ENCODE peak calls at places on chromosomes 16 and 17, in six cellular contexts. B is CD8-positive, alpha-beta T cell; M is fibroblast of lung; Q is aorta; H is colonic mucosa; K is heart right ventricle. S is an unnamed sample.

GRCh38 chr16:83615981-83616380 is 191.8 kb upstream of the HSBP1 start:
- DNase-seq in H (no peak), B (no peak), K (no peak), M (no peak), Q (no peak), S (no peak)

GRCh38 chr17:57315061-57315851 is 58.9 kb downstream of the MSI2 start:
- DNase-seq in M (no peak), Q (no peak), H (no peak), B (no peak), K (no peak), S (no peak)

GRCh38 chr16:85490971-85491771 is 122.0 kb upstream of the GSE1 start:
- DNase-seq in Q (no peak), H (peak; percentile 59), B (peak; percentile 46), M (no peak), K (no peak), S (no peak)

GRCh38 chr17:45905812-45906211 is 11.5 kb downstream of the MAPT start:
- DNase-seq in M (no peak), K (no peak), H (no peak), Q (no peak), B (no peak), S (no peak)

GRCh38 chr17:81440511-81441244 is 45.4 kb downstream of the BAHCC1 start:
- DNase-seq in K (no peak), Q (no peak), H (no peak), M (no peak), B (no peak), S (no peak)

GRCh38 chr17:59707182-59707970 is at the start of the genes PTRH2 and VMP1:
- DNase-seq in B (peak; percentile 93), H (peak; percentile 98), M (peak; percentile 100), K (peak; percentile 96), Q (peak; percentile 99), S (peak; percentile 99)

GRCh38 chr17:57993471-57994365 is 5.7 kb upstream of the VEZF1 start:
- DNase-seq in K (no peak), B (no peak), Q (no peak), M (no peak), H (no peak), S (no peak)

GRCh38 chr16:10876799-10877341 is at the start of gene CIITA:
- DNase-seq in Q (peak; percentile 94), M (peak; percentile 65), H (peak; percentile 51), B (peak; percentile 73), K (peak; percentile 65), S (peak; percentile 41)

GRCh38 chr16:35753559-35754390 is 2294.4 kb downstream of the TP53TG3F start:
- DNase-seq in H (no peak), Q (no peak), B (no peak), M (no peak), K (no peak), S (no peak)

GRCh38 chr17:8552582-8553320 is 77.8 kb downstream of the MYH10 start:
- DNase-seq in H (no peak), Q (no peak), B (no peak), K (no peak), M (no peak), S (no peak)

GRCh38 chr17:41676058-41676419 is 12.6 kb upstream of the EIF1 start:
- DNase-seq in Q (no peak), H (no peak), M (no peak), B (no peak), K (no peak), S (no peak)

GRCh38 chr16:66474750-66475199 is 47.7 kb downstream of the BEAN1 start:
- DNase-seq in K (no peak), B (peak; percentile 70), Q (no peak), H (no peak), M (no peak), S (no peak)

GRCh38 chr16:54342001-54342776 is 55.6 kb upstream of the IRX3 start:
- DNase-seq in H (no peak), K (no peak), M (peak; percentile 47), B (no peak), Q (no peak), S (no peak)

GRCh38 chr16:4370570-4371480 is 823 bp upstream of the VASN start:
- DNase-seq in Q (peak; percentile 95), B (no peak), M (peak; percentile 88), H (peak; percentile 66), K (peak; percentile 79), S (peak; percentile 27)

GRCh38 chr17:64118452-64118979 is 11.4 kb downstream of the ERN1 start:
- DNase-seq in K (peak; percentile 44), B (no peak), H (peak; percentile 36), M (peak; percentile 53), Q (peak; percentile 58), S (no peak)

GRCh38 chr16:4461250-4462085 is 13.0 kb downstream of the NMRAL1 start:
- DNase-seq in M (no peak), B (no peak), H (no peak), Q (no peak), K (no peak), S (no peak)

GRCh38 chr17:39014044-39014794 is 47.0 kb upstream of the FBXO47 start:
- DNase-seq in B (no peak), K (no peak), H (no peak), M (peak; percentile 45), Q (no peak), S (no peak)

GRCh38 chr16:468072-468821 is 42.8 kb downstream of the RAB11FIP3 start:
- DNase-seq in Q (no peak), M (no peak), B (no peak), H (no peak), K (no peak), S (no peak)

GRCh38 chr17:75110307-75110937 is 653 bp downstream of the ARMC7 start:
- DNase-seq in Q (no peak), K (no peak), H (peak; percentile 55), B (no peak), M (no peak), S (no peak)

GRCh38 chr17:75113798-75114551 is 4.2 kb downstream of the ARMC7 start:
- DNase-seq in H (peak; percentile 96), B (peak; percentile 89), K (peak; percentile 76), Q (peak; percentile 93), M (peak; percentile 94), S (peak; percentile 86)

GRCh38 chr17:75109407-75110236 is at the start of gene ARMC7:
- DNase-seq in H (peak; percentile 96), M (peak; percentile 74), B (peak; percentile 88), K (peak; percentile 95), Q (peak; percentile 94), S (peak; percentile 63)

GRCh38 chr17:75109047-75109406 is 742 bp upstream of the ARMC7 start:
- DNase-seq in Q (no peak), K (no peak), B (no peak), M (no peak), H (no peak), S (no peak)

GRCh38 chr17:75111777-75112176 is 2.0 kb downstream of the ARMC7 start:
- DNase-seq in K (no peak), Q (no peak), M (no peak), H (no peak), B (no peak), S (no peak)
- H3K27ac ChIP-seq in K (no peak overlapping the region), Q (no peak overlapping the region), M (no peak overlapping the region), H (no peak overlapping the region), B (no peak overlapping the region), S (no peak overlapping the region)

DNA sequence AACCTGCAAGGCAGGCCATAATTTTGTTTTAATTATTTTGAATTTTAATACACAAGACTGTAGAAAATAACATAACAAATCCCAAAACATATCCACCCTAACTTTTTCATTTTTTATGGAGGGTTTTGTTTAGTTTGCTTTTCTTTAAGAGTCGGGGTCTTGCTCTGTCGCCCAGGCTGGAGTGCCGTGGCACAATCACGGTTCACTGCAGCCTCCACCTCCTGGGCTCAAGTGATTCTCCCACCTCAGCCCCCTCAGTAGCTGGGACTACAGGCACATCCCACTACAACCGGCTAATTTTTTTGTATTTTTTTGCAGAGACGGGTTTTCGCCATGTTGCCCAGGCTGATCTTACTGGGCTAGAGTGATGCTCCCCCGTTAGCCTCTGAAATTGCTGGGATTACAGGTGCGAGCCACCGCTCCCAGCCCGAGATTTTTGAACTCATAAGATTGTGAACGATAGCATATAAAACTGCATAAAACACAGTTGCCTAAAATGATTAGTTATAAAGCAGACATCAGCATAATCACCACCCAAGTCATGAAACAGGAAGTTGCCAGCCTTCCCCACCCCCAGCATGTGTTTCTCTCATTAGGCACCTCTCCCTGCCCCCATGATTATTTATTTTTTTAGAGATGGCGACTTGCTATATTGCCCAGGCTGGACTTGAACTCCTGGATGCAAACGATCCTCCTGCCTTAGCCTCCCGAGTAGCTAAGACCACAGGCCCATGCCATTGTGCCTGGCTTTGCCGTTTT is 13.6 kb upstream of the DOC2B start:
- DNase-seq in K (no peak), H (no peak), B (no peak), M (no peak), Q (peak; percentile 36), S (no peak)
- H3K27ac ChIP-seq in K (no peak overlapping the region), H (no peak overlapping the region), B (no peak overlapping the region), M (no peak overlapping the region), Q (no peak overlapping the region), S (no peak overlapping the region)

GRCh38 chr17:12549499-12549901 is 116.2 kb upstream of the MYOCD start:
- DNase-seq in K (no peak), B (no peak), M (no peak), H (no peak), Q (no peak), S (no peak)

GRCh38 chr17:12546983-12547382 is 118.7 kb upstream of the MYOCD start:
- DNase-seq in B (no peak), K (no peak), M (no peak), H (no peak), Q (no peak), S (no peak)

GRCh38 chr17:12545877-12546513 is 119.7 kb upstream of the MYOCD start:
- DNase-seq in K (no peak), H (peak; percentile 47), B (no peak), M (peak; percentile 66), Q (no peak), S (no peak)

GRCh38 chr17:12548558-12548957 is 117.1 kb upstream of the MYOCD start:
- DNase-seq in H (no peak), M (no peak), B (no peak), Q (no peak), K (no peak), S (no peak)

GRCh38 chr17:12547829-12548228 is 117.9 kb upstream of the MYOCD start:
- DNase-seq in K (no peak), M (no peak), H (no peak), B (no peak), Q (no peak), S (no peak)
- H3K27ac ChIP-seq in K (peak overlapping the region; percentile 77), M (no peak overlapping the region), H (no peak overlapping the region), B (no peak overlapping the region), Q (peak overlapping the region; percentile 27), S (no peak overlapping the region)

GRCh38 chr17:3475155-3475808 is 515 bp upstream of the ASPA start:
- DNase-seq in B (no peak), K (no peak), H (no peak), M (no peak), Q (no peak), S (peak; percentile 16)
- H3K27ac ChIP-seq in B (no peak overlapping the region), K (peak overlapping the region; percentile 50), H (peak overlapping the region; percentile 22), M (no peak overlapping the region), Q (no peak overlapping the region), S (peak overlapping the region; percentile 73)

S was measured in gastrocnemius medialis.